ENCODE peak calls at places on chromosomes 5 and 9, in four cellular contexts. One of them, this sample, is unnamed.

GRCh38 chr9:95528908-95529502 is 12.2 kb upstream of the PTCH1 start:
- DNase-seq in H54: no peak
- DNase-seq in GM12865: no peak
- DNase-seq in GM10248: no peak
- DNase-seq in this sample: no peak

GRCh38 chr5:27472000-27472763 is 433.8 kb upstream of the CDH9 start:
- DNase-seq in H54: no peak
- DNase-seq in GM12865: peak
- DNase-seq in GM10248: peak
- DNase-seq in this sample: no peak

GRCh38 chr5:112968411-112969106 is 8.0 kb upstream of the DCP2 start:
- DNase-seq in H54: no peak
- DNase-seq in GM12865: no peak
- DNase-seq in GM10248: no peak
- DNase-seq in this sample: no peak

GRCh38 chr5:60685700-60686099 is 14.3 kb downstream of the DEPDC1B start:
- DNase-seq in H54: no peak
- DNase-seq in GM12865: no peak
- DNase-seq in GM10248: no peak
- DNase-seq in this sample: no peak

GRCh38 chr9:87725900-87726709 is at the start of gene CTSL:
- DNase-seq in H54: peak
- DNase-seq in GM12865: no peak
- DNase-seq in GM10248: peak
- DNase-seq in this sample: peak

GRCh38 chr5:171523781-171524180 is 104.3 kb downstream of the FGF18 start:
- DNase-seq in H54: no peak
- DNase-seq in GM12865: no peak
- DNase-seq in GM10248: no peak
- DNase-seq in this sample: no peak

GRCh38 chr5:112420111-112420864 is 1.2 kb upstream of the EPB41L4A start:
- DNase-seq in H54: no peak
- DNase-seq in GM12865: peak
- DNase-seq in GM10248: peak
- DNase-seq in this sample: peak

GRCh38 chr9:96388144-96388543 is 4.6 kb upstream of the SLC35D2 start:
- DNase-seq in H54: no peak
- DNase-seq in GM12865: no peak
- DNase-seq in GM10248: no peak
- DNase-seq in this sample: no peak

GRCh38 chr5:92265804-92266203 is 882.7 kb upstream of the ARRDC3 start:
- DNase-seq in H54: no peak
- DNase-seq in GM12865: no peak
- DNase-seq in GM10248: no peak
- DNase-seq in this sample: no peak

This sample was measured in HCT116.